ENCODE peak calls at places on chromosomes 12 and 14, in nine cellular contexts. F, J, B, L, K, O, H, R and V are unnamed samples.

GRCh38 chr12:108055135-108055534 is 74.0 kb upstream of the WSCD2 start:
- DNase-seq in O (no peak), F (no peak), L (no peak), K (no peak), H (no peak), R (no peak), J (no peak), B (no peak), V (no peak)

GRCh38 chr14:77490347-77490986 is 8.1 kb downstream of the ISM2 start:
- DNase-seq in K (no peak), L (no peak), J (no peak), H (no peak), B (no peak), F (no peak), R (no peak), O (no peak), V (no peak)

GRCh38 chr12:8943565-8944186 is 5.8 kb downstream of the M6PR start:
- DNase-seq in L (no peak), K (no peak), R (no peak), B (no peak), H (no peak), F (no peak), O (no peak), J (no peak), V (no peak)

GRCh38 chr12:10027311-10028099 is 3.0 kb upstream of the CLEC9A start:
- DNase-seq in R (no peak), K (no peak), F (no peak), L (no peak), H (no peak), J (peak; percentile 49), O (no peak), B (peak; percentile 9), V (no peak)

GRCh38 chr14:95871531-95871930 is 5.1 kb upstream of the TUNAR start:
- DNase-seq in K (no peak), F (no peak), L (no peak), B (no peak), H (no peak), J (no peak), O (no peak), R (no peak), V (no peak)

GRCh38 chr14:95023886-95024285 is 133.4 kb downstream of the DICER1 start:
- DNase-seq in L (no peak), J (no peak), F (no peak), B (no peak), H (no peak), K (no peak), R (no peak), O (no peak), V (no peak)

GRCh38 chr14:72154645-72155378 is 222.6 kb downstream of the RGS6 start:
- DNase-seq in F (no peak), J (no peak), L (no peak), K (no peak), R (no peak), H (no peak), B (no peak), O (no peak), V (no peak)

GRCh38 chr12:132043216-132043615 is 93.5 kb downstream of the EP400 start:
- DNase-seq in L (no peak), F (no peak), R (no peak), J (no peak), K (no peak), H (no peak), O (no peak), B (no peak), V (no peak)

GRCh38 chr12:64798165-64798564 is 26.3 kb upstream of the TBC1D30 start:
- DNase-seq in R (no peak), J (no peak), F (no peak), L (no peak), K (no peak), B (no peak), H (no peak), O (no peak), V (no peak)

GRCh38 chr12:64800640-64801039 is 23.8 kb upstream of the TBC1D30 start:
- DNase-seq in H (no peak), F (no peak), L (no peak), J (no peak), K (no peak), R (no peak), B (no peak), O (no peak), V (peak; percentile 21)

GRCh38 chr12:64797156-64797555 is 27.3 kb upstream of the TBC1D30 start:
- DNase-seq in K (no peak), H (no peak), J (no peak), B (no peak), R (no peak), L (no peak), F (no peak), O (no peak), V (no peak)

GRCh38 chr12:64806173-64806572 is 18.3 kb upstream of the TBC1D30 start:
- DNase-seq in O (no peak), F (no peak), B (no peak), J (no peak), L (no peak), K (no peak), R (no peak), H (no peak), V (no peak)

DNA sequence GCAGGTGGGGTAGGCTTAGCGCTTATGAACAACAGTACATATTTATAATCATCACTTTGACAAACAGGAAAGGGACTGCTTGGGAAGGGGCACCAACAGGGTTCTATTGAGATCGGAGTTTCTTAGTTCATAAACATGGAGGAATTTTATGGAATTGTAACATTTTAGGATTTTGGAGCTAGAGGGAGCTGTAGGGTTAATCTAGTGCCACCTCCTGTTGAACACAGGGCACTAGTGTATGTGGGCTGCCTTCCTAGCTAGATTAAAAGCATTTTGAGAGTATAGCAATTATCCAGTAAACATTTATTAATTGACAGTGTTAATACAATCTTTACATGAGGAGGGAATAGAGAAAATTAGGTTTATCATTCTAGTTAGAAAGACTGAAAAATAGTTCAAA is 23.1 kb upstream of the TBC1D30 start:
- DNase-seq in F (no peak), B (no peak), J (no peak), H (no peak), R (no peak), L (no peak), K (no peak), O (no peak), V (no peak)
- TF ChIP-seq CTCF in F (no peak), B (peak; percentile 63), J (peak; percentile 24), H (no peak), R (no peak), L (peak; percentile 55), K (peak; percentile 24), O (no peak), V (no peak)

GRCh38 chr14:35257809-35258208 is 34.4 kb upstream of the PSMA6 start:
- DNase-seq in F (no peak), J (peak; percentile 40), H (no peak), K (no peak), O (no peak), B (peak; percentile 6), R (no peak), L (no peak), V (no peak)

GRCh38 chr14:35258420-35258819 is 33.8 kb upstream of the PSMA6 start:
- DNase-seq in F (no peak), O (no peak), K (no peak), B (no peak), H (no peak), J (no peak), L (no peak), R (no peak), V (no peak)

DNA sequence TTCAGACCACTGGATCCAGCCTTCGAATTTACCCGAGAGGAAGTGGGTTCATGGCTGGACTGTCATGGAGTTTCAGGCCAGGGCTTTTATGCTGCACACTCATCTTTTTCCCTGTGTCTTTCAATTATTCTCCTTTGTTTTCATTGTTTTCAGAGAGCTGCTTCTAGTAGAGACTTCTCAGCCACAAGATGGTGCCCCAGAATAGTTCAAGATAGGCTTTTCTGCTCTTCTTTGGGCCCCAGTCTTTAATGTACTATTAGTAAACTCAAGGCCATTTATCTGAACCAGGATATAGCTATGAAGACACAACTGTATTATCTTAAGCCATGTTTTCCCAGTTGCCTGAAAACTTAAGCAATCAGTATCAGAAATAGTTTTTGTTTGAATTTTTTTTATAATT is 30.4 kb upstream of the PSMA6 start:
- DNase-seq in H (no peak), B (no peak), J (peak; percentile 57), F (no peak), L (no peak), O (no peak), R (no peak), K (no peak), V (no peak)
- TF ChIP-seq CTCF in H (peak; percentile 47), B (peak; percentile 23), J (peak; percentile 48), F (no peak), L (no peak), O (no peak), R (peak; percentile 8), K (no peak), V (no peak)

GRCh38 chr14:74457511-74457910 is 31.5 kb upstream of the SYNDIG1L start:
- DNase-seq in B (no peak), J (no peak), F (no peak), H (no peak), L (no peak), R (no peak), K (no peak), O (no peak), V (no peak)

GRCh38 chr14:74459981-74460380 is 33.1 kb downstream of the NPC2 start:
- DNase-seq in L (no peak), H (no peak), K (no peak), J (no peak), F (no peak), O (peak; percentile 55), B (no peak), R (no peak), V (no peak)

GRCh38 chr14:74462993-74463392 is 30.1 kb downstream of the NPC2 start:
- DNase-seq in K (no peak), H (no peak), F (no peak), B (no peak), O (no peak), J (no peak), L (no peak), R (no peak), V (no peak)

GRCh38 chr14:74456684-74457083 is 30.7 kb upstream of the SYNDIG1L start:
- DNase-seq in J (no peak), O (no peak), L (no peak), K (no peak), F (no peak), R (no peak), H (no peak), B (no peak), V (no peak)

DNA sequence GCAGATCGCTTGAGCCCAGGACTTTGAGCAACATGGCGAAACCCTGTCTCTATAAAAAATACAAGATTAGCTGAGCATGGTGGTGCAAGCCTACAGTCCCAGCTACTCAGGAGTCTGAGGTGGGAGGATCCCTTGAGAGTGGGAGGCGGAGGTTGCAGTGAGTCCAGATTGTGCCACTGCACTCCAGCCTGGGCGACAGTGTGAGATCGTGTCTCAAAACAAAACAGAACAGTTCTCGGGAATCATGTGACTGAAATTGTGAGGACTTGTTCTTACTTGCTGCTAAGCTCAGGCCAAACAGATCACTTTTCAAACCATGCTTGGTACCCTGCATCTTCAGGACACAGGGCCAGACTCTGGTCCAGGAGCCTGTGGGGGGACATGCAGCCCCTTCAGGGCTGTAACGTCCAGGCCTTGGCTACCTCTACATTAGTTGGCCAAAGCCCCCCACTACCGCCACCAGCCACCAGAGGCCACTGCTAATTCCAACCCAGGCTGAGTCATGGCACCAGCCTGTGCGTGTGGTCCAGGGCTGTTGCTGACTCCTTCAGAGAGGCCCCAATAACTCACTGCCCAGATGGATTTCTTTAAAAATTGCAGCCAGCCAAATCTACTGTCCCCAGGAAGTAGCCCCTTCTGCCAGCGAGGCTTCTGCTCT is 33.4 kb upstream of the SYNDIG1L start:
- DNase-seq in B (peak; percentile 70), H (no peak), O (peak; percentile 64), L (peak; percentile 76), K (peak; percentile 57), J (peak; percentile 74), R (no peak), F (no peak), V (peak; percentile 64)
- TF ChIP-seq CTCF in B (peak; percentile 95), H (no peak), O (no peak), L (peak; percentile 75), K (peak; percentile 50), J (peak; percentile 85), R (peak; percentile 35), F (no peak), V (peak; percentile 42)

GRCh38 chr12:104455594-104456416 is 943 bp upstream of the CHST11 start:
- DNase-seq in F (no peak), L (no peak), R (no peak), J (no peak), O (no peak), B (no peak), H (no peak), K (no peak), V (no peak)

GRCh38 chr12:104456950-104457745 is 400 bp downstream of the CHST11 start:
- DNase-seq in F (peak; percentile 66), L (peak; percentile 71), B (peak; percentile 73), R (peak; percentile 80), O (peak; percentile 84), J (peak; percentile 83), K (peak; percentile 62), H (peak; percentile 78), V (peak; percentile 75)

GRCh38 chr12:104454997-104455396 is 1.8 kb upstream of the CHST11 start:
- DNase-seq in J (no peak), O (no peak), L (no peak), R (no peak), B (no peak), F (no peak), K (no peak), H (no peak), V (no peak)

GRCh38 chr12:104457746-104458644 is 1.2 kb downstream of the CHST11 start:
- DNase-seq in L (no peak), F (peak; percentile 35), R (peak; percentile 45), O (no peak), K (peak; percentile 70), H (peak; percentile 35), B (no peak), J (no peak), V (peak; percentile 78)

DNA sequence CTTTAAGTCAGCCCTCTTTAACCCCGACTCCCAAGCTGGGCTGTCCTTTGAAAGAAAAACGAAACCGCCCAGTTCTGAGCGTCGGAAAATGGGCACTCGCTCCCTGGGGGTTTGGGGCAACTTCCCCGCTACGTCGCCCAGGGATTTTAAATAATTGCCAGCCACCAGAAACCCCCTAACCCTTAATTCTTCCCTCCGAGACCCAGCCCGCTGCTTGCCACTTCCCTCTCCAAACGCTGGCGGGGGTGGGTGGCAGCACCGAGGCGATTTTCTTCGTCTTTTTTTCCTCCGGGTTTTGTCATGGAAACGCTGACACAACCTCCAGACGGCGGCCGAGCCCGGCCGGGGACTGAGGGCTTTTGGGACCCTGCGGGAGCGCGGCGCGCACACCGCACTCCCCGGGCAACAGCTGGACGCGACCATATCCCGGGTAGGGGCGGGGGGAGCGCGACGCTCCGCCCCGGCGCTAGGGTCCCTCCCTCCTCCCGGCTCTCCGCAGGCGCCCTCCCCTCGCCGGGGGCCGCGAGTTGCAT is at the start of gene CHST11:
- DNase-seq in L (peak; percentile 96), B (peak; percentile 83), R (peak; percentile 93), K (peak; percentile 94), F (peak; percentile 79), O (peak; percentile 92), J (peak; percentile 91), H (peak; percentile 82), V (peak; percentile 96)
- TF ChIP-seq CTCF in L (peak; percentile 51), B (peak; percentile 48), R (peak; percentile 13), K (no peak), F (peak; percentile 28), O (peak; percentile 26), J (peak; percentile 53), H (peak; percentile 34), V (no peak)